ENCODE peak calls at places on chromosomes 5 and 9, in nine cellular contexts. I is AG08396; U is iris pigment epithelial cell; S is DMS153; Y is epithelial cell of prostate; W is activated CD4-positive, CD25-positive, alpha-beta regulatory T cell treated with anti-CD3 and anti-CD28 coated beads, Interleukin-2, amount 50 U/mL, for 72 hours; Q is astrocyte of the spinal cord; T is left kidney; P is HTR-8/SVneo. A is an unnamed sample.

GRCh38 chr5:176768174-176768970 is 42.0 kb upstream of the UNC5A start:
- DNase-seq in I (no peak), U (no peak), S (no peak), Y (no peak), W (peak), Q (no peak), T (no peak), P (no peak), A (no peak)

GRCh38 chr5:131379071-131379538 is 115.3 kb downstream of the CDC42SE2 start:
- DNase-seq in I (no peak), U (peak), S (no peak), Y (no peak), W (no peak), Q (peak), T (no peak), P (no peak), A (no peak)

GRCh38 chr5:91179018-91179417 is 204.1 kb downstream of the ARRDC3 start:
- DNase-seq in I (no peak), U (peak), S (no peak), Y (no peak), W (no peak), Q (no peak), T (no peak), P (no peak), A (no peak)

GRCh38 chr5:134003957-134004625 is 684 bp downstream of the VDAC1 start:
- DNase-seq in I (peak), U (peak), S (no peak), Y (no peak), W (peak), Q (peak), T (peak), P (no peak), A (no peak)

GRCh38 chr9:125486576-125486975 is 220.4 kb downstream of the MAPKAP1 start:
- DNase-seq in I (no peak), U (no peak), S (no peak), Y (no peak), W (no peak), Q (no peak), T (no peak), P (no peak), A (no peak)

GRCh38 chr5:173614591-173614990 is 1.9 kb downstream of the BOD1 start:
- DNase-seq in I (no peak), U (no peak), S (no peak), Y (no peak), W (no peak), Q (no peak), T (no peak), P (no peak), A (no peak)

GRCh38 chr5:89601880-89602279 is 718.9 kb upstream of the MEF2C start:
- DNase-seq in I (no peak), U (no peak), S (no peak), Y (no peak), W (no peak), Q (no peak), T (no peak), P (no peak), A (no peak)

GRCh38 chr9:114288233-114289051 is 34.5 kb upstream of the ORM1 start:
- DNase-seq in I (no peak), U (peak), S (no peak), Y (no peak), W (peak), Q (peak), T (peak), P (peak), A (peak)

GRCh38 chr5:73630760-73631159 is 4.8 kb downstream of the ARHGEF28 start:
- DNase-seq in I (no peak), U (no peak), S (no peak), Y (no peak), W (no peak), Q (no peak), T (no peak), P (no peak), A (no peak)

GRCh38 chr5:76367623-76368366 is 35.3 kb upstream of the IQGAP2 start:
- DNase-seq in I (no peak), U (peak), S (no peak), Y (peak), W (no peak), Q (no peak), T (no peak), P (no peak), A (no peak)

GRCh38 chr5:142821027-142821732 is 51.0 kb downstream of the ARHGAP26 start:
- DNase-seq in I (no peak), U (no peak), S (no peak), Y (no peak), W (no peak), Q (no peak), T (no peak), P (no peak), A (no peak)

GRCh38 chr5:64827703-64828102 is 59.0 kb downstream of the CWC27 start:
- DNase-seq in I (no peak), U (peak), S (no peak), Y (no peak), W (no peak), Q (no peak), T (no peak), P (no peak), A (no peak)

GRCh38 chr9:98708933-98709911 is at the start of gene GABBR2:
- DNase-seq in I (peak), U (peak), S (no peak), Y (no peak), W (no peak), Q (no peak), T (peak), P (no peak), A (no peak)

GRCh38 chr5:132389453-132390286 is 20.2 kb downstream of the SLC22A5 start:
- DNase-seq in I (peak), U (peak), S (no peak), Y (peak), W (no peak), Q (peak), T (no peak), P (peak), A (peak)

GRCh38 chr9:93136011-93136440 is 2.0 kb upstream of the NINJ1 start:
- DNase-seq in I (peak), U (peak), S (peak), Y (no peak), W (no peak), Q (peak), T (no peak), P (no peak), A (no peak)